ENCODE peak calls at places on chromosomes 11 and 22, in four cellular contexts. M, N, T and K are unnamed samples.

GRCh38 chr11:69423611-69424385 is 57.7 kb upstream of the LINC01488 start:
- DNase-seq in M (no peak), N (no peak), T (no peak), K (no peak)

GRCh38 chr22:30832407-30832987 is 136.1 kb downstream of the MORC2 start:
- DNase-seq in N (no peak), T (no peak), M (no peak), K (no peak)

GRCh38 chr11:45922425-45923082 is at the start of gene LARGE2:
- DNase-seq in M (no peak), N (peak; percentile 46), T (no peak), K (peak; percentile 66)

GRCh38 chr11:7480132-7480531 is 5.2 kb upstream of the OLFML1 start:
- DNase-seq in M (no peak), N (no peak), T (no peak), K (no peak)

GRCh38 chr11:9639099-9639498 is 24.8 kb upstream of the SWAP70 start:
- DNase-seq in N (no peak), T (peak; percentile 68), M (no peak), K (no peak)

GRCh38 chr22:21741790-21742189 is 6.2 kb upstream of the YPEL1 start:
- DNase-seq in N (no peak), T (no peak), M (no peak), K (no peak)

GRCh38 chr22:20725987-20726558 is 47.8 kb upstream of the SERPIND1 start:
- DNase-seq in N (no peak), M (no peak), T (no peak), K (no peak)

GRCh38 chr11:107218123-107219084 is 200.1 kb upstream of the GUCY1A2 start:
- DNase-seq in M (no peak), T (no peak), N (no peak), K (no peak)

GRCh38 chr11:17369094-17369493 is 17.5 kb downstream of the NCR3LG1 start:
- DNase-seq in N (no peak), M (no peak), T (no peak), K (no peak)

GRCh38 chr11:2963112-2963754 is 28.9 kb downstream of the NAP1L4 start:
- DNase-seq in T (no peak), N (no peak), M (no peak), K (no peak)

GRCh38 chr11:44877908-44878459 is 72.7 kb downstream of the TP53I11 start:
- DNase-seq in T (peak; percentile 70), N (peak; percentile 35), M (no peak), K (no peak)

GRCh38 chr11:79762271-79762935 is 321.6 kb upstream of the TENM4 start:
- DNase-seq in N (no peak), T (no peak), M (no peak), K (no peak)

GRCh38 chr11:101880208-101880607 is 34.6 kb upstream of the CEP126 start:
- DNase-seq in N (no peak), T (no peak), M (no peak), K (no peak)

GRCh38 chr11:34053161-34053686 is 1.7 kb downstream of the CAPRIN1 start:
- DNase-seq in M (peak; percentile 53), T (peak; percentile 66), N (peak; percentile 68), K (no peak)

GRCh38 chr11:9796276-9796675 is 132.4 kb downstream of the SWAP70 start:
- DNase-seq in N (no peak), T (no peak), M (no peak), K (no peak)

GRCh38 chr11:106021181-106021966 is 666 bp downstream of the MSANTD4 start:
- DNase-seq in T (no peak), N (no peak), M (no peak), K (no peak)

GRCh38 chr22:27705391-27706080 is 96.0 kb downstream of the MN1 start:
- DNase-seq in N (no peak), M (no peak), T (no peak), K (no peak)

GRCh38 chr22:39519681-39520053 is 695 bp upstream of the ATF4 start:
- DNase-seq in N (peak; percentile 70), T (peak; percentile 61), M (no peak), K (no peak)

GRCh38 chr11:65861533-65862183 is 1.4 kb downstream of the MUS81 start:
- DNase-seq in T (peak; percentile 35), M (no peak), N (no peak), K (no peak)

GRCh38 chr11:119741369-119742262 is 12.6 kb upstream of the NECTIN1 start:
- DNase-seq in N (no peak), M (peak; percentile 31), T (no peak), K (no peak)

GRCh38 chr11:116071241-116071640 is 567.0 kb upstream of the CADM1 start:
- DNase-seq in M (no peak), T (no peak), N (no peak), K (no peak)

GRCh38 chr11:69091638-69092165 is 43.0 kb downstream of the TPCN2 start:
- DNase-seq in N (no peak), T (no peak), M (no peak), K (no peak)

GRCh38 chr11:68010058-68011041 is at the start of gene ALDH3B1:
- DNase-seq in M (no peak), T (peak; percentile 84), N (peak; percentile 79), K (no peak)

GRCh38 chr22:50585238-50585637 is 2.6 kb upstream of the CHKB start:
- DNase-seq in M (no peak), T (no peak), N (no peak), K (no peak)

GRCh38 chr11:72739240-72740059 is 12.8 kb downstream of the ARAP1 start:
- DNase-seq in N (no peak), T (no peak), M (no peak), K (no peak)

DNA sequence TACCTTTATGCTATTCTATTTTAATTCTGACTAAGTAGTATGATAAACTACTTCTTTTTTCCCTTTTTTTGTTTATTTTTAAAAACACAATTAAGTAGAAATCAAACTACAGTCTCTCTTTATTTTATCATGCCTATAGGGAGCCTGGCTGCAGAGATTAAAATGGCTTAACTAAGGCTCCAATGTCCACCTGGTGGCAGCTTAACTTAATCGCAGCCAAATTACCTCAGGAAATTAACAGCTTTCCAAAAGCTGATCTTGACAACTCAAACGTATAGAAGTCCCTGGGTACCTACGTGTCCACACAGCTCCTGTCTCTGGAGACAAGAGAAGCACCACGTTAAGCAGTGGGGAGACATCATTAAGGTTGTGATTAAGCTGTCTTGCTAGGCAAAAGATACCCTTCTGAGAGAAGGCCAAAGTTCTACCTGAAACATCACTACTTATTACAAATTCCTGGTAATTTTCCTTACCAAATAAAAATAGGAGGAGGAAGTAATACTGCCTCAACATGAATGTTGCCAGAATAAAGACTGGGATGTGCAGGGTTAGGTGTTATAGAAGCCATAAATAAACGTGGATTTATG is 63.2 kb upstream of the SNX19 start:
- DNase-seq in M (no peak), T (no peak), N (no peak), K (peak; percentile 15)
- TF ChIP-seq CTCF in M (no peak), T (no peak), N (no peak), K (peak; percentile 50)

GRCh38 chr11:26286472-26287066 is 45.4 kb upstream of the ANO3 start:
- DNase-seq in N (no peak), T (no peak), M (no peak), K (no peak)
- TF ChIP-seq CTCF in N (no peak), T (no peak), M (no peak), K (peak; percentile 55)

DNA sequence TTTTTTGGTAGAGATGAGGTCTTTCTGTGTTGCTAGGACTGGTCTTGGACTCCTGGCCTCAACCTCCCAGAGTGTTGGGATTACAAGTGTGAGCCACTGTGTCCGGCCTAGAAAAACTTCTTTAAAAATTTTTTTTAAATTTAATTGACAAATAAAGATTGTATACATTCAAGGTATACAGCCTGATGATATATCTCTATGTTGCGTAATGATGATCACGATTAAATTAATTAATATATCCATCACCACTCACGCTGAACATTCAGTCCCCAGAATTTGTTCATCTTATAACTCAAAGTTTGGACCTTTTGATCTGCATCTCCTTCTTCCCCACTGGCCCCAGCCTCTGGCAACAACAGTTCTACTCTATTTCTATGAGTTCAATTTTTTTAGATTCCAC is 27.2 kb downstream of the VSTM5 start:
- DNase-seq in T (no peak), M (no peak), N (no peak), K (no peak)
- TF ChIP-seq CTCF in T (no peak), M (no peak), N (no peak), K (no peak)

DNA sequence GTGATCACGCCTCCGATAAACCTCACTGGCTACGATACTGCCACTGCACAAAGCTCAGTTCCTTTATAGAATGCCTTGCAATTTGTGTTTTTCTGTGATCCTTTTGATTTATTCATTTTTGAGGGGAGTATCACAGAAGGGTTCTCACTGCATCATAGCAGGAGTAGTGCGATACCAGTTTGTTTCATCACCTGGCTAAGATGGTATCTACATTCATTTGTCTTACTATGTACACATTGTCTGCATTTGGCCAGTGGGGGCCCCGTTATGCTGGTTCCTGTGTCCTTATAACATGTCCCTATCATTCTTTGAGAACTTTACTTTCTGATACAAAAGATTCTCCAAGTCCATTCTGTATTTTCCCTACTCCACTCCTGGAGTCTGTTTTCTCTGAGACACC is 44.6 kb downstream of the APLP2 start:
- DNase-seq in N (no peak), M (no peak), T (no peak), K (no peak)
- TF ChIP-seq CTCF in N (no peak), M (no peak), T (no peak), K (no peak)

DNA sequence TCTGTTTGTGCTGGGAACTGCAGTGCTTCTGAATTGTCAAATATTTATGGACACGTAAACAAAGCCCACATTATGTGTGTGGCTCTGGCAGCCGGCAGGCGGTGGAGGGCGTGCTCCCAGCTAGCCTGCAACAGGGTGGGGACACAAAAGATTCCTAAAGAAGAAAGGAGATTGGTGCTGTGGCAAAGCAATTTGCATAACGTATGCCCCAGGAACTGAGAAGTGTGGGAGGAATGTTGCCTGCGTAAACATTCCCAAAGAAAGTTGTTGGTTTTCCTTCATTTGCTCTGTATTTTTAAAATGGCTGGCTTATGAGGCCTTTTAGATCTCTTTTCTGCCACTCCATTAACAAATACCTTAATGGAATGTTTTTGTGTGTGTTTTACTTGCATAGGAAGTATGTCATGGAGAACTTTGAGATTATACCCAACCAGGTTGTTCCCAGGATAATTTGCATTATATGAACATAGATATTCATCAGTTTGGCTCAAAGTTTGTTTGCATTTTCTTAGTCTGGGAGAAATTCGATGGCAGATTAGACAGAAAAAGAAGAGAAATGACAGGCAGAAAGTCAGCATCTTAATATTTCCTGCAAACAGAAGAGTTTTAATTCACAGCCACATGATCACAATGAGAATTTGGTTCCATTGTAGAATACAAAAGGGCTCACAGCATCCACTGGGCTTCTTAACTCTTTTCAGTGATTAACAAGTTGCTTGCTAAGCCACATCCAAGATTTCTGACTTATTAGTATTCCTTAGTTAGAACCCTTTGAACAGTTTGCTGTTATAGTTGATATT is 41.8 kb upstream of the DLAT start:
- DNase-seq in M (no peak), T (no peak), N (no peak), K (no peak)
- TF ChIP-seq CTCF in M (no peak), T (peak; percentile 8), N (no peak), K (no peak)

GRCh38 chr22:35517207-35517606 is 23.4 kb upstream of the RASD2 start:
- DNase-seq in M (no peak), N (no peak), T (no peak), K (no peak)
- TF ChIP-seq CTCF in M (no peak), N (no peak), T (no peak), K (no peak)

GRCh38 chr22:26399288-26399687 is 29.8 kb upstream of the ASPHD2 start:
- DNase-seq in M (no peak), T (no peak), N (no peak), K (no peak)

GRCh38 chr22:26404851-26405357 is 24.2 kb upstream of the ASPHD2 start:
- DNase-seq in N (no peak), T (no peak), M (no peak), K (no peak)

GRCh38 chr22:26406118-26406517 is 22.9 kb upstream of the ASPHD2 start:
- DNase-seq in M (no peak), N (no peak), T (no peak), K (no peak)

GRCh38 chr22:26401726-26402125 is 27.3 kb upstream of the ASPHD2 start:
- DNase-seq in N (no peak), T (no peak), M (no peak), K (no peak)

GRCh38 chr22:26403827-26404226 is 25.2 kb upstream of the ASPHD2 start:
- DNase-seq in M (no peak), N (no peak), T (no peak), K (no peak)
- TF ChIP-seq CTCF in M (no peak), N (no peak), T (no peak), K (no peak)